ENCODE peak calls at places on chromosomes 1 and 21, in seven cellular contexts. U is IMR-90, P is mesendoderm, N is H9, I is H1, W is mesenchymal stem cell, C is trophoblast cell. M is an unnamed sample.

GRCh38 chr1:7525664-7526063 is 245.4 kb upstream of the VAMP3 start:
- DNase-seq in N (no peak), I (no peak), P (no peak), W (no peak), C (no peak), U (no peak), M (no peak)

GRCh38 chr1:118077331-118078055 is 107.5 kb downstream of the SPAG17 start:
- DNase-seq in P (peak), W (peak), C (peak), N (peak), U (peak), I (peak), M (peak)

GRCh38 chr1:8412183-8412831 is 94.4 kb downstream of the SLC45A1 start:
- DNase-seq in C (peak), W (peak), P (no peak), N (no peak), U (peak), I (no peak), M (no peak)

GRCh38 chr1:218679988-218680743 is 335.0 kb downstream of the TGFB2 start:
- DNase-seq in P (no peak), N (no peak), C (no peak), W (no peak), I (no peak), U (no peak), M (no peak)

GRCh38 chr21:25508364-25508763 is 98.9 kb downstream of the MRPL39 start:
- DNase-seq in U (peak), N (no peak), P (peak), C (no peak), W (no peak), I (no peak), M (no peak)

GRCh38 chr1:89516055-89516454 is 8.6 kb upstream of the LRRC8B start:
- DNase-seq in W (peak), N (no peak), I (no peak), C (peak), U (peak), P (peak), M (no peak)

GRCh38 chr1:175219774-175220173 is 27.2 kb upstream of the KIAA0040 start:
- DNase-seq in P (no peak), N (no peak), C (no peak), I (no peak), U (no peak), W (no peak), M (no peak)

GRCh38 chr1:3356827-3357457 is 97.5 kb upstream of the ARHGEF16 start:
- DNase-seq in I (no peak), W (no peak), P (peak), C (no peak), N (no peak), U (no peak), M (no peak)

GRCh38 chr1:37647281-37647680 is 12.6 kb upstream of the RSPO1 start:
- DNase-seq in N (no peak), I (no peak), W (no peak), C (no peak), P (no peak), U (no peak), M (no peak)

GRCh38 chr1:41418868-41419583 is 57.8 kb downstream of the FOXO6 start:
- DNase-seq in P (peak), N (peak), U (peak), I (no peak), C (peak), W (peak), M (no peak)

GRCh38 chr1:1436634-1437032 is 1.1 kb downstream of the VWA1 start:
- DNase-seq in U (no peak), C (no peak), W (no peak), P (no peak), I (no peak), N (no peak), M (no peak)

GRCh38 chr21:16125274-16125673 is 395.5 kb downstream of the USP25 start:
- DNase-seq in W (no peak), U (no peak), N (no peak), C (no peak), P (no peak), I (no peak), M (no peak)

GRCh38 chr1:93615201-93616150 is 66.2 kb downstream of the BCAR3 start:
- DNase-seq in C (peak), I (no peak), W (peak), P (peak), N (peak), U (peak), M (no peak)

GRCh38 chr1:62295921-62296451 is 23.2 kb downstream of the KANK4 start:
- DNase-seq in P (no peak), I (no peak), N (no peak), U (peak), W (peak), C (no peak), M (no peak)

GRCh38 chr1:68093737-68094136 is 43.3 kb upstream of the DIRAS3 start:
- DNase-seq in N (no peak), C (peak), W (no peak), U (no peak), I (no peak), P (no peak), M (no peak)

GRCh38 chr1:204453141-204453772 is 41.3 kb downstream of the PIK3C2B start:
- DNase-seq in P (no peak), I (no peak), U (no peak), N (peak), C (no peak), W (no peak), M (no peak)

GRCh38 chr21:45985471-45986315 is 4.1 kb downstream of the COL6A1 start:
- DNase-seq in W (no peak), U (no peak), N (no peak), C (no peak), I (no peak), P (no peak), M (no peak)

GRCh38 chr21:45989355-45990048 is 7.9 kb downstream of the COL6A1 start:
- DNase-seq in W (no peak), P (no peak), U (no peak), N (no peak), C (no peak), I (no peak), M (no peak)

GRCh38 chr21:45986316-45987051 is 4.9 kb downstream of the COL6A1 start:
- DNase-seq in P (no peak), C (no peak), I (no peak), W (no peak), U (no peak), N (no peak), M (no peak)

GRCh38 chr21:45988366-45989347 is 7.1 kb downstream of the COL6A1 start:
- DNase-seq in W (no peak), P (no peak), U (no peak), N (no peak), I (no peak), C (no peak), M (no peak)

GRCh38 chr21:45987121-45987711 is 5.6 kb downstream of the COL6A1 start:
- DNase-seq in W (no peak), P (no peak), C (no peak), I (no peak), U (no peak), N (no peak), M (no peak)
- H3K18ac ChIP-seq in W (peak), P (no peak), C (no peak), I (no peak), U (no peak), N (no peak), M (peak)

GRCh38 chr1:183593356-183593755 is 3.1 kb upstream of the NCF2 start:
- DNase-seq in I (no peak), N (no peak), U (no peak), P (peak), C (no peak), W (no peak), M (no peak)
- H3K18ac ChIP-seq in I (peak), N (no peak), U (no peak), P (no peak), C (no peak), W (no peak), M (no peak)

GRCh38 chr1:224492632-224493031 is 58.0 kb upstream of the WDR26 start:
- DNase-seq in N (no peak), U (no peak), C (no peak), P (no peak), I (no peak), W (no peak), M (no peak)
- H3K18ac ChIP-seq in N (no peak), U (no peak), C (no peak), P (no peak), I (no peak), W (no peak), M (no peak)

DNA sequence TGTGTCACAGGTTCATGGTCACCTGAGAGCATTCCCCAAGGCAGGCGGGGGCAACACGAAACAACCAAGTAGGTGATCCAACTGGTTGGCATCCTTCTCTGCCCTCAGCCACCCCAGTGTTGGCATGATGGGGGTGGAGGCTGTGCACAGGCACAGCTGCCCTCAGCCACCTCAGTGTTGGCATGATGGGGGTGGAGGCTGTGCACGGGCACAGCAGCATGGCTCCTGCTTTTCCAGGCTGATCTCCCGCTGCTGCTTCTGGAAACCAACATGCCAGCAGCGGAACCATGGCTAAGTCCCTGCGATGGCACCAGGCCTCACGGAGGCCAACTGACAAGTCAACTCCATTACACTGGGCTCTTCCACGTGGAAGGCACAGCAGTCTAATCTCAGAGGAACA is 447.8 kb downstream of the PTPRU start:
- DNase-seq in C (no peak), N (peak), W (no peak), U (no peak), I (no peak), P (no peak), M (no peak)
- H3K18ac ChIP-seq in C (no peak), N (no peak), W (no peak), U (no peak), I (no peak), P (no peak), M (peak)

GRCh38 chr1:59146651-59147358 is 150.1 kb upstream of the FGGY start:
- DNase-seq in U (peak), N (peak), P (peak), C (peak), I (no peak), W (peak), M (peak)

GRCh38 chr1:59142663-59143487 is 154.0 kb upstream of the FGGY start:
- DNase-seq in U (peak), N (no peak), P (peak), C (peak), W (peak), I (no peak), M (no peak)

GRCh38 chr1:59143824-59144223 is 153.1 kb upstream of the FGGY start:
- DNase-seq in W (peak), C (peak), I (no peak), U (peak), P (no peak), N (no peak), M (no peak)

GRCh38 chr1:59146056-59146455 is 150.8 kb upstream of the FGGY start:
- DNase-seq in I (no peak), P (no peak), W (no peak), N (no peak), C (no peak), U (no peak), M (no peak)

DNA sequence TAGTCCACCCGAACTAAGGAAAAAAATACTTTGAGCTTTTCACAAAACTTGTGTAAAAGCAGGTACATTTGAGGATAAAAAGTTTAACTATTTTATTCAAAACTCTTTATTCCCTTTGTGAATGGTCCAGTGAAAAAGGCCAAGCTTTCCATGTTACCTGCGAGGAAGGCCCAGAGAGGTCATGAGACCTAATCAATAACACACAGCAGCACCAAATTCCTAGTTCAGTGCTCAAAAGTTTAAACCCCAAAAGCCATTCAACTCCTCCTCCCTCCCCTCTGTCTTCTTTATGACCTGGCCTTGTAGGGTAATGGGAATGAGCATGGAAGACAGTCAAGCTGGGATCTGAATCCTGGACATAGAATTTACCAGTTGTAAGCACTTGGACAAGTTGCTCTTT is 151.9 kb upstream of the FGGY start:
- DNase-seq in N (no peak), I (no peak), U (no peak), W (no peak), C (no peak), P (no peak), M (no peak)
- H3K18ac ChIP-seq in N (no peak), I (no peak), U (no peak), W (peak), C (no peak), P (no peak), M (no peak)

DNA sequence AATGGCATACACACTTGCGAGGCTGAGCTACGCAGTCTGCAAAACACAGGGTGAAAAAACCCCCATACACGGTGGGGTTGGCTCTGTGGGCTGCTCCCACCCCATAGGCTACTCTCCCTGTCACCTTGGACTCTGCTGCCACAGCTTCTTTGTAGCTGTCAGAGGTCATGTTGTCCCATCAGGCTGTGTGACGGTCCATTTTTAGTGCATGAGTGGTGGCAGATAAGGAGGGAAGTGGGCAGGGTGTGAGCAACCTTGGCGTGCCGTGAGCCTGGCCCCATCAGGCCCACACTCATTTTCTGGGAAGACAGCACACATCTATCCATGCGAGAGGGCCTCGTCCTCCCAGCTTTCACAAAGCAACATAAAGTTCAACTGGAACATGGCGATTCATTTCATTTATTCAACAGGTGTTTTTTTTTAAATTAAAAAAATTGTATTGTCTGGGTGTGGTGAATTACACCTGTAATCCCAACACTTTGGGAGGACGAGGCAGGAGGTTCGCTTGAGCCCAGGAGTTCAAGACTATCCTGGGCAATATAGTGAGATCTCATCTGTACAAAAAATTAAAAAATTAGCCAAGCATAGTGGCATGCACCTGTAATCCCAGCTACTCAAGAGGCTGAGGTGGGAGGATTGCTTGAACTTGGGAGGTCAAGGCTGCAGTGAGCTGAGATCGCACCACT is 9.5 kb downstream of the GPR137B start:
- DNase-seq in U (no peak), P (no peak), W (no peak), I (no peak), N (no peak), C (no peak), M (no peak)
- H3K18ac ChIP-seq in U (no peak), P (no peak), W (no peak), I (no peak), N (no peak), C (no peak), M (no peak)